ENCODE peak calls at places on chromosomes 4 and X, in eight cellular contexts. U is H1, Y is SK-N-SH, D is endothelial cell of umbilical vein, A is HepG2, R is HCT116, G is K562, O is GM12878. F is an unnamed sample.

GRCh38 chr4:182555997-182556418 is 312.8 kb downstream of the TENM3 start:
- DNase-seq in U (no peak), Y (no peak), D (no peak), A (no peak), R (no peak), G (no peak), O (no peak), F (no peak)

GRCh38 chr4:172813359-172813923 is 355.2 kb upstream of the GALNT7 start:
- DNase-seq in U (no peak), Y (no peak), D (no peak), A (no peak), R (no peak), G (no peak), O (peak), F (no peak)

GRCh38 chr4:151302432-151302831 is 23.0 kb downstream of the SH3D19 start:
- DNase-seq in U (no peak), Y (no peak), D (no peak), A (peak), R (no peak), G (no peak), O (no peak), F (no peak)

GRCh38 chrX:1472975-1473374 is 20.3 kb upstream of the ASMTL start:
- DNase-seq in U (no peak), Y (no peak), D (no peak), A (no peak), R (no peak), G (no peak), O (no peak), F (no peak)

GRCh38 chr4:103424853-103425252 is 226.7 kb upstream of the CENPE start:
- DNase-seq in U (no peak), Y (no peak), D (no peak), A (peak), R (no peak), G (no peak), O (no peak), F (no peak)

GRCh38 chr4:8353158-8353495 is 83.6 kb downstream of the HTRA3 start:
- DNase-seq in U (no peak), Y (no peak), D (no peak), A (no peak), R (no peak), G (no peak), O (no peak), F (no peak)

GRCh38 chr4:81984746-81985145 is 389.0 kb downstream of the HNRNPD start:
- DNase-seq in U (no peak), Y (no peak), D (no peak), A (no peak), R (no peak), G (no peak), O (no peak), F (no peak)

GRCh38 chr4:79623125-79623905 is 215.3 kb upstream of the GK2 start:
- DNase-seq in U (no peak), Y (no peak), D (no peak), A (no peak), R (no peak), G (no peak), O (no peak), F (no peak)

GRCh38 chr4:77430847-77431246 is 174.8 kb upstream of the CXCL13 start:
- DNase-seq in U (no peak), Y (no peak), D (no peak), A (no peak), R (no peak), G (peak), O (no peak), F (no peak)

GRCh38 chr4:170651786-170652185 is 562.0 kb upstream of the AADAT start:
- DNase-seq in U (no peak), Y (no peak), D (no peak), A (no peak), R (no peak), G (no peak), O (no peak), F (no peak)

GRCh38 chrX:118254611-118255010 is 91.3 kb upstream of the WDR44 start:
- DNase-seq in U (peak), Y (peak), D (peak), A (peak), R (peak), G (peak), O (peak), F (peak)

GRCh38 chr4:64781737-64782326 is 372.6 kb upstream of the TECRL start:
- DNase-seq in U (no peak), Y (peak), D (peak), A (peak), R (no peak), G (peak), O (no peak), F (peak)

GRCh38 chrX:110408949-110409588 is 50.4 kb downstream of the RTL9 start:
- DNase-seq in U (no peak), Y (no peak), D (peak), A (no peak), R (no peak), G (peak), O (no peak), F (no peak)

GRCh38 chr4:8840006-8840793 is 31.4 kb downstream of the HMX1 start:
- DNase-seq in U (peak), Y (peak), D (no peak), A (no peak), R (no peak), G (no peak), O (no peak), F (no peak)

GRCh38 chrX:104166735-104167436 is 633 bp downstream of the FAM199X start:
- DNase-seq in U (no peak), Y (peak), D (no peak), A (no peak), R (no peak), G (peak), O (no peak), F (no peak)

GRCh38 chr4:186628058-186628711 is 72.8 kb upstream of the MTNR1A start:
- DNase-seq in U (no peak), Y (no peak), D (no peak), A (no peak), R (no peak), G (no peak), O (no peak), F (no peak)

GRCh38 chr4:110452546-110452945 is 23.4 kb upstream of the ENPEP start:
- DNase-seq in U (no peak), Y (no peak), D (no peak), A (no peak), R (no peak), G (no peak), O (no peak), F (no peak)

GRCh38 chrX:150849486-150849885 is 49.0 kb downstream of the CD99L2 start:
- DNase-seq in U (no peak), Y (no peak), D (no peak), A (no peak), R (no peak), G (no peak), O (no peak), F (no peak)

GRCh38 chrX:53595266-53595810 is 91.2 kb downstream of the HUWE1 start:
- DNase-seq in U (no peak), Y (no peak), D (peak), A (no peak), R (no peak), G (no peak), O (no peak), F (no peak)

GRCh38 chr4:155007660-155008176 is 200.7 kb upstream of the NPY2R start:
- DNase-seq in U (no peak), Y (no peak), D (no peak), A (no peak), R (no peak), G (no peak), O (no peak), F (no peak)

GRCh38 chrX:73992019-73992418 is 312.0 kb upstream of the ZCCHC13 start:
- DNase-seq in U (no peak), Y (no peak), D (no peak), A (no peak), R (no peak), G (no peak), O (no peak), F (no peak)

GRCh38 chr4:154124539-154125255 is 335.8 kb upstream of the SFRP2 start:
- DNase-seq in U (no peak), Y (no peak), D (no peak), A (no peak), R (peak), G (no peak), O (no peak), F (no peak)

GRCh38 chrX:41045960-41046567 is 39.2 kb upstream of the USP9X start:
- DNase-seq in U (no peak), Y (no peak), D (peak), A (no peak), R (no peak), G (no peak), O (no peak), F (no peak)

GRCh38 chrX:112642349-112642748 is 37.4 kb downstream of the LHFPL1 start:
- DNase-seq in U (peak), Y (peak), D (peak), A (peak), R (peak), G (peak), O (no peak), F (peak)

GRCh38 chr4:3340703-3341088 is 47.9 kb downstream of the RGS12 start:
- DNase-seq in U (no peak), Y (no peak), D (no peak), A (no peak), R (no peak), G (no peak), O (no peak), F (no peak)

GRCh38 chrX:68503830-68504229 is 5.0 kb downstream of the YIPF6 start:
- DNase-seq in U (no peak), Y (no peak), D (no peak), A (no peak), R (no peak), G (no peak), O (no peak), F (no peak)

GRCh38 chr4:16126714-16127113 is 42.9 kb upstream of the PROM1 start:
- DNase-seq in U (no peak), Y (no peak), D (no peak), A (no peak), R (no peak), G (no peak), O (no peak), F (no peak)

GRCh38 chr4:107930821-107931774 is at the start of gene CYP2U1:
- DNase-seq in U (peak), Y (peak), D (peak), A (peak), R (peak), G (peak), O (no peak), F (no peak)

GRCh38 chrX:103730746-103731508 is 20.2 kb downstream of the TMEM31 start:
- DNase-seq in U (no peak), Y (no peak), D (peak), A (no peak), R (no peak), G (no peak), O (no peak), F (no peak)

GRCh38 chrX:84748965-84749656 is 246.9 kb upstream of the HDX start:
- DNase-seq in U (no peak), Y (no peak), D (no peak), A (no peak), R (no peak), G (no peak), O (no peak), F (no peak)

GRCh38 chr4:148776944-148777343 is 334.7 kb upstream of the NR3C2 start:
- DNase-seq in U (no peak), Y (no peak), D (no peak), A (no peak), R (no peak), G (no peak), O (no peak), F (no peak)

GRCh38 chr4:47532658-47533057 is 47.6 kb downstream of the ATP10D start:
- DNase-seq in U (no peak), Y (no peak), D (no peak), A (no peak), R (no peak), G (no peak), O (no peak), F (no peak)

GRCh38 chr4:47531954-47532321 is 46.9 kb downstream of the ATP10D start:
- DNase-seq in U (no peak), Y (no peak), D (no peak), A (no peak), R (no peak), G (no peak), O (no peak), F (no peak)

GRCh38 chr4:47531241-47531953 is 46.3 kb downstream of the ATP10D start:
- DNase-seq in U (no peak), Y (no peak), D (peak), A (peak), R (no peak), G (no peak), O (peak), F (no peak)

GRCh38 chr4:47528651-47529050 is 43.6 kb downstream of the ATP10D start:
- DNase-seq in U (no peak), Y (no peak), D (no peak), A (no peak), R (no peak), G (no peak), O (no peak), F (no peak)

GRCh38 chr4:47530801-47531200 is 45.7 kb downstream of the ATP10D start:
- DNase-seq in U (no peak), Y (no peak), D (peak), A (no peak), R (no peak), G (no peak), O (no peak), F (no peak)
- TF ChIP-seq POLR2AphosphoS5 in U (no peak), Y (no peak), D (no peak), A (no peak), R (no peak), G (no peak), O (no peak), F (no peak)

GRCh38 chr4:6069845-6070709 is 51.8 kb upstream of the C4orf50 start:
- DNase-seq in U (no peak), Y (no peak), D (no peak), A (no peak), R (no peak), G (no peak), O (no peak), F (no peak)
- H3K4me3 ChIP-seq in U (no peak), Y (no peak), D (no peak), A (no peak), R (no peak), G (no peak), O (no peak), F (no peak)

GRCh38 chrX:49175875-49176274 is 4.2 kb downstream of the PLP2 start:
- DNase-seq in U (no peak), Y (no peak), D (no peak), A (no peak), R (no peak), G (no peak), O (no peak), F (no peak)

GRCh38 chrX:49174723-49175122 is 3.0 kb downstream of the PLP2 start:
- DNase-seq in U (no peak), Y (no peak), D (no peak), A (no peak), R (no peak), G (no peak), O (no peak), F (no peak)

GRCh38 chrX:49175435-49175834 is 3.7 kb downstream of the PLP2 start:
- DNase-seq in U (no peak), Y (no peak), D (no peak), A (no peak), R (no peak), G (peak), O (no peak), F (no peak)

GRCh38 chrX:49172280-49172780 is 632 bp downstream of the PLP2 start:
- DNase-seq in U (peak), Y (peak), D (peak), A (no peak), R (no peak), G (peak), O (no peak), F (no peak)

GRCh38 chrX:49171752-49172279 is at the start of gene PLP2:
- DNase-seq in U (peak), Y (peak), D (peak), A (no peak), R (no peak), G (peak), O (no peak), F (no peak)
- H3K9ac ChIP-seq in U (peak), Y (peak), D (peak), A (peak), R (peak), G (peak), O (peak), F (peak)

GRCh38 chrX:72572248-72573157 is at the start of gene HDAC8:
- DNase-seq in U (peak), Y (peak), D (peak), A (peak), R (peak), G (peak), O (peak), F (no peak)
- TF ChIP-seq POLR2AphosphoS5 in U (no peak), Y (peak), D (no peak), A (peak), R (peak), G (no peak), O (peak), F (no peak)

F was measured in SK-N-MC.